ENCODE peak calls at places on chromosomes 2 and 18, in eight cellular contexts. S, O, A, U, Q, I, B and F are unnamed samples.

GRCh38 chr2:127029652-127030051 is 77.3 kb downstream of the BIN1 start:
- DNase-seq in S (no peak), O (no peak), A (no peak), U (no peak), Q (no peak), I (no peak), B (no peak), F (no peak)

GRCh38 chr2:86628091-86628522 is 4.4 kb upstream of the RNF103 start:
- DNase-seq in S (no peak), O (no peak), A (no peak), U (no peak), Q (no peak), I (no peak), B (no peak), F (no peak)

GRCh38 chr18:57775937-57776336 is 27.2 kb downstream of the ATP8B1 start:
- DNase-seq in S (no peak), O (no peak), A (no peak), U (no peak), Q (no peak), I (no peak), B (no peak), F (no peak)

GRCh38 chr18:25099838-25100393 is 252.1 kb downstream of the ZNF521 start:
- DNase-seq in S (no peak), O (no peak), A (no peak), U (no peak), Q (no peak), I (no peak), B (no peak), F (no peak)

GRCh38 chr2:27086722-27087446 is at the start of gene KHK:
- DNase-seq in S (no peak), O (no peak), A (no peak), U (no peak), Q (peak), I (no peak), B (no peak), F (no peak)

GRCh38 chr18:34639662-34640061 is 70.4 kb upstream of the DTNA start:
- DNase-seq in S (no peak), O (no peak), A (no peak), U (no peak), Q (no peak), I (no peak), B (no peak), F (no peak)

GRCh38 chr18:56252456-56252855 is 385.9 kb downstream of the TXNL1 start:
- DNase-seq in S (no peak), O (no peak), A (no peak), U (no peak), Q (no peak), I (no peak), B (no peak), F (no peak)

GRCh38 chr2:219309278-219309677 is at the start of gene PTPRN:
- DNase-seq in S (no peak), O (no peak), A (no peak), U (no peak), Q (no peak), I (no peak), B (no peak), F (no peak)

GRCh38 chr18:58218111-58218510 is 174.1 kb downstream of the NEDD4L start:
- DNase-seq in S (no peak), O (no peak), A (no peak), U (peak), Q (no peak), I (no peak), B (no peak), F (no peak)

GRCh38 chr2:100427627-100428258 is 10.3 kb upstream of the CHST10 start:
- DNase-seq in S (peak), O (peak), A (no peak), U (no peak), Q (peak), I (peak), B (peak), F (no peak)

GRCh38 chr2:158724803-158725271 is 70.3 kb upstream of the DAPL1 start:
- DNase-seq in S (no peak), O (no peak), A (no peak), U (no peak), Q (no peak), I (no peak), B (no peak), F (no peak)

GRCh38 chr2:167908786-167909185 is 338.6 kb downstream of the STK39 start:
- DNase-seq in S (no peak), O (no peak), A (no peak), U (no peak), Q (no peak), I (no peak), B (no peak), F (no peak)

GRCh38 chr2:195871326-195871725 is 197.3 kb downstream of the DNAH7 start:
- DNase-seq in S (no peak), O (no peak), A (no peak), U (no peak), Q (no peak), I (no peak), B (no peak), F (no peak)

GRCh38 chr2:46563110-46563731 is 83.9 kb downstream of the TMEM247 start:
- DNase-seq in S (no peak), O (no peak), A (no peak), U (no peak), Q (no peak), I (no peak), B (no peak), F (no peak)

GRCh38 chr2:23709311-23709710 is 217.6 kb downstream of the ATAD2B start:
- DNase-seq in S (no peak), O (no peak), A (no peak), U (no peak), Q (no peak), I (no peak), B (no peak), F (no peak)

GRCh38 chr2:223040527-223040926 is 11.5 kb upstream of the KCNE4 start:
- DNase-seq in S (no peak), O (no peak), A (no peak), U (no peak), Q (no peak), I (no peak), B (no peak), F (no peak)

GRCh38 chr2:231877533-231878456 is 48.4 kb downstream of the NPPC start:
- DNase-seq in S (no peak), O (no peak), A (no peak), U (no peak), Q (no peak), I (no peak), B (no peak), F (no peak)

GRCh38 chr18:79093986-79094385 is 24.8 kb downstream of the ATP9B start:
- DNase-seq in S (no peak), O (no peak), A (no peak), U (no peak), Q (no peak), I (no peak), B (no peak), F (no peak)

GRCh38 chr2:171013851-171014250 is 84.8 kb downstream of the GORASP2 start:
- DNase-seq in S (no peak), O (no peak), A (no peak), U (no peak), Q (no peak), I (no peak), B (no peak), F (no peak)

GRCh38 chr18:79241755-79242154 is 154.0 kb upstream of the NFATC1 start:
- DNase-seq in S (no peak), O (no peak), A (no peak), U (no peak), Q (no peak), I (no peak), B (no peak), F (no peak)